ENCODE peak calls at places on chromosomes 13 and 19, in seven cellular contexts. One of them, this sample, is unnamed.

GRCh38 chr13:28548872-28549271 is 53.9 kb upstream of the FLT1 start:
- DNase-seq in stimulated activated CD4-positive, alpha-beta T cell treated with anti-CD3 and anti-CD28 coated beads, Interleukin-4, amount 100 ng/mL, for 4 hours: no peak
- DNase-seq in heart right ventricle: no peak
- DNase-seq in NCI-H2029 treated with DMSO at 0.1 percent for 48 hours: no peak
- DNase-seq in naive thymus-derived CD8-positive, alpha-beta T cell: no peak
- DNase-seq in epithelial cell of proximal tubule: no peak
- DNase-seq in NCI-H2171 treated with DMSO at 0.1 percent for 48 hours: no peak
- DNase-seq in this sample: no peak

GRCh38 chr19:44758596-44758995 is 10.1 kb downstream of the BCL3 start:
- DNase-seq in heart right ventricle: peak; percentile 42
- DNase-seq in stimulated activated CD4-positive, alpha-beta T cell treated with anti-CD3 and anti-CD28 coated beads, Interleukin-4, amount 100 ng/mL, for 4 hours: no peak
- DNase-seq in NCI-H2029 treated with DMSO at 0.1 percent for 48 hours: no peak
- DNase-seq in NCI-H2171 treated with DMSO at 0.1 percent for 48 hours: no peak
- DNase-seq in naive thymus-derived CD8-positive, alpha-beta T cell: no peak
- DNase-seq in epithelial cell of proximal tubule: no peak
- DNase-seq in this sample: peak; percentile 34

GRCh38 chr13:59229861-59230260 is 933.9 kb downstream of the DIAPH3 start:
- DNase-seq in NCI-H2171 treated with DMSO at 0.1 percent for 48 hours: no peak
- DNase-seq in NCI-H2029 treated with DMSO at 0.1 percent for 48 hours: no peak
- DNase-seq in naive thymus-derived CD8-positive, alpha-beta T cell: no peak
- DNase-seq in epithelial cell of proximal tubule: no peak
- DNase-seq in stimulated activated CD4-positive, alpha-beta T cell treated with anti-CD3 and anti-CD28 coated beads, Interleukin-4, amount 100 ng/mL, for 4 hours: no peak
- DNase-seq in heart right ventricle: no peak
- DNase-seq in this sample: no peak

GRCh38 chr13:26485786-26486185 is 71.7 kb upstream of the WASF3 start:
- DNase-seq in stimulated activated CD4-positive, alpha-beta T cell treated with anti-CD3 and anti-CD28 coated beads, Interleukin-4, amount 100 ng/mL, for 4 hours: no peak
- DNase-seq in NCI-H2171 treated with DMSO at 0.1 percent for 48 hours: no peak
- DNase-seq in NCI-H2029 treated with DMSO at 0.1 percent for 48 hours: no peak
- DNase-seq in heart right ventricle: no peak
- DNase-seq in naive thymus-derived CD8-positive, alpha-beta T cell: no peak
- DNase-seq in epithelial cell of proximal tubule: no peak
- DNase-seq in this sample: no peak

GRCh38 chr19:17001603-17002183 is 24.9 kb downstream of the CPAMD8 start:
- DNase-seq in epithelial cell of proximal tubule: no peak
- DNase-seq in naive thymus-derived CD8-positive, alpha-beta T cell: peak; percentile 93
- DNase-seq in NCI-H2029 treated with DMSO at 0.1 percent for 48 hours: no peak
- DNase-seq in heart right ventricle: no peak
- DNase-seq in stimulated activated CD4-positive, alpha-beta T cell treated with anti-CD3 and anti-CD28 coated beads, Interleukin-4, amount 100 ng/mL, for 4 hours: peak; percentile 70
- DNase-seq in NCI-H2171 treated with DMSO at 0.1 percent for 48 hours: no peak
- DNase-seq in this sample: no peak

GRCh38 chr13:96940961-96941360 is 53.3 kb downstream of the OXGR1 start:
- DNase-seq in NCI-H2171 treated with DMSO at 0.1 percent for 48 hours: no peak
- DNase-seq in stimulated activated CD4-positive, alpha-beta T cell treated with anti-CD3 and anti-CD28 coated beads, Interleukin-4, amount 100 ng/mL, for 4 hours: no peak
- DNase-seq in NCI-H2029 treated with DMSO at 0.1 percent for 48 hours: no peak
- DNase-seq in epithelial cell of proximal tubule: no peak
- DNase-seq in naive thymus-derived CD8-positive, alpha-beta T cell: no peak
- DNase-seq in heart right ventricle: no peak
- DNase-seq in this sample: no peak

GRCh38 chr19:33005440-33005839 is 33.4 kb downstream of the FAAP24 start:
- DNase-seq in heart right ventricle: no peak
- DNase-seq in NCI-H2171 treated with DMSO at 0.1 percent for 48 hours: peak; percentile 69
- DNase-seq in naive thymus-derived CD8-positive, alpha-beta T cell: no peak
- DNase-seq in epithelial cell of proximal tubule: no peak
- DNase-seq in NCI-H2029 treated with DMSO at 0.1 percent for 48 hours: peak; percentile 67
- DNase-seq in stimulated activated CD4-positive, alpha-beta T cell treated with anti-CD3 and anti-CD28 coated beads, Interleukin-4, amount 100 ng/mL, for 4 hours: no peak
- DNase-seq in this sample: no peak

GRCh38 chr13:79108914-79109643 is 297.0 kb downstream of the RBM26 start:
- DNase-seq in NCI-H2029 treated with DMSO at 0.1 percent for 48 hours: peak; percentile 68
- DNase-seq in stimulated activated CD4-positive, alpha-beta T cell treated with anti-CD3 and anti-CD28 coated beads, Interleukin-4, amount 100 ng/mL, for 4 hours: no peak
- DNase-seq in NCI-H2171 treated with DMSO at 0.1 percent for 48 hours: peak; percentile 75
- DNase-seq in epithelial cell of proximal tubule: no peak
- DNase-seq in heart right ventricle: no peak
- DNase-seq in naive thymus-derived CD8-positive, alpha-beta T cell: no peak
- DNase-seq in this sample: peak; percentile 26

GRCh38 chr13:94617389-94618000 is 15.8 kb downstream of the GPR180 start:
- DNase-seq in naive thymus-derived CD8-positive, alpha-beta T cell: peak; percentile 29
- DNase-seq in NCI-H2029 treated with DMSO at 0.1 percent for 48 hours: no peak
- DNase-seq in heart right ventricle: no peak
- DNase-seq in epithelial cell of proximal tubule: no peak
- DNase-seq in NCI-H2171 treated with DMSO at 0.1 percent for 48 hours: peak; percentile 60
- DNase-seq in stimulated activated CD4-positive, alpha-beta T cell treated with anti-CD3 and anti-CD28 coated beads, Interleukin-4, amount 100 ng/mL, for 4 hours: no peak
- DNase-seq in this sample: peak; percentile 80

GRCh38 chr19:43755256-43755801 is 567 bp upstream of the SMG9 start:
- DNase-seq in NCI-H2171 treated with DMSO at 0.1 percent for 48 hours: peak; percentile 84
- DNase-seq in heart right ventricle: peak; percentile 86
- DNase-seq in NCI-H2029 treated with DMSO at 0.1 percent for 48 hours: peak; percentile 83
- DNase-seq in epithelial cell of proximal tubule: no peak
- DNase-seq in naive thymus-derived CD8-positive, alpha-beta T cell: peak; percentile 60
- DNase-seq in stimulated activated CD4-positive, alpha-beta T cell treated with anti-CD3 and anti-CD28 coated beads, Interleukin-4, amount 100 ng/mL, for 4 hours: peak; percentile 75
- DNase-seq in this sample: peak; percentile 85

GRCh38 chr19:55075366-55075998 is at the start of gene EPS8L1:
- DNase-seq in NCI-H2029 treated with DMSO at 0.1 percent for 48 hours: no peak
- DNase-seq in epithelial cell of proximal tubule: no peak
- DNase-seq in heart right ventricle: no peak
- DNase-seq in stimulated activated CD4-positive, alpha-beta T cell treated with anti-CD3 and anti-CD28 coated beads, Interleukin-4, amount 100 ng/mL, for 4 hours: no peak
- DNase-seq in naive thymus-derived CD8-positive, alpha-beta T cell: no peak
- DNase-seq in NCI-H2171 treated with DMSO at 0.1 percent for 48 hours: no peak
- DNase-seq in this sample: no peak

GRCh38 chr13:112972258-112972657 is 3.2 kb downstream of the MCF2L start:
- DNase-seq in naive thymus-derived CD8-positive, alpha-beta T cell: no peak
- DNase-seq in NCI-H2029 treated with DMSO at 0.1 percent for 48 hours: no peak
- DNase-seq in heart right ventricle: no peak
- DNase-seq in epithelial cell of proximal tubule: no peak
- DNase-seq in NCI-H2171 treated with DMSO at 0.1 percent for 48 hours: no peak
- DNase-seq in stimulated activated CD4-positive, alpha-beta T cell treated with anti-CD3 and anti-CD28 coated beads, Interleukin-4, amount 100 ng/mL, for 4 hours: no peak
- DNase-seq in this sample: no peak

GRCh38 chr13:102244617-102245227 is 157.1 kb downstream of the FGF14 start:
- DNase-seq in stimulated activated CD4-positive, alpha-beta T cell treated with anti-CD3 and anti-CD28 coated beads, Interleukin-4, amount 100 ng/mL, for 4 hours: no peak
- DNase-seq in naive thymus-derived CD8-positive, alpha-beta T cell: no peak
- DNase-seq in NCI-H2171 treated with DMSO at 0.1 percent for 48 hours: no peak
- DNase-seq in epithelial cell of proximal tubule: no peak
- DNase-seq in heart right ventricle: no peak
- DNase-seq in NCI-H2029 treated with DMSO at 0.1 percent for 48 hours: no peak
- DNase-seq in this sample: no peak

GRCh38 chr19:34985249-34986022 is 14.7 kb upstream of the GRAMD1A start:
- DNase-seq in epithelial cell of proximal tubule: no peak
- DNase-seq in stimulated activated CD4-positive, alpha-beta T cell treated with anti-CD3 and anti-CD28 coated beads, Interleukin-4, amount 100 ng/mL, for 4 hours: no peak
- DNase-seq in naive thymus-derived CD8-positive, alpha-beta T cell: no peak
- DNase-seq in NCI-H2029 treated with DMSO at 0.1 percent for 48 hours: no peak
- DNase-seq in NCI-H2171 treated with DMSO at 0.1 percent for 48 hours: no peak
- DNase-seq in heart right ventricle: peak; percentile 78
- DNase-seq in this sample: peak; percentile 51

GRCh38 chr13:100566543-100566942 is 22.0 kb downstream of the GGACT start:
- DNase-seq in epithelial cell of proximal tubule: peak; percentile 45
- DNase-seq in heart right ventricle: no peak
- DNase-seq in NCI-H2029 treated with DMSO at 0.1 percent for 48 hours: no peak
- DNase-seq in naive thymus-derived CD8-positive, alpha-beta T cell: no peak
- DNase-seq in NCI-H2171 treated with DMSO at 0.1 percent for 48 hours: no peak
- DNase-seq in stimulated activated CD4-positive, alpha-beta T cell treated with anti-CD3 and anti-CD28 coated beads, Interleukin-4, amount 100 ng/mL, for 4 hours: no peak
- DNase-seq in this sample: no peak

GRCh38 chr13:80338781-80339577 is 1.9 kb downstream of the SPRY2 start:
- DNase-seq in heart right ventricle: peak; percentile 78
- DNase-seq in epithelial cell of proximal tubule: no peak
- DNase-seq in NCI-H2171 treated with DMSO at 0.1 percent for 48 hours: no peak
- DNase-seq in NCI-H2029 treated with DMSO at 0.1 percent for 48 hours: no peak
- DNase-seq in naive thymus-derived CD8-positive, alpha-beta T cell: no peak
- DNase-seq in stimulated activated CD4-positive, alpha-beta T cell treated with anti-CD3 and anti-CD28 coated beads, Interleukin-4, amount 100 ng/mL, for 4 hours: no peak
- DNase-seq in this sample: no peak

GRCh38 chr13:83325454-83325853 is 556.8 kb downstream of the SLITRK1 start:
- DNase-seq in epithelial cell of proximal tubule: no peak
- DNase-seq in naive thymus-derived CD8-positive, alpha-beta T cell: no peak
- DNase-seq in NCI-H2029 treated with DMSO at 0.1 percent for 48 hours: no peak
- DNase-seq in heart right ventricle: no peak
- DNase-seq in NCI-H2171 treated with DMSO at 0.1 percent for 48 hours: no peak
- DNase-seq in stimulated activated CD4-positive, alpha-beta T cell treated with anti-CD3 and anti-CD28 coated beads, Interleukin-4, amount 100 ng/mL, for 4 hours: no peak
- DNase-seq in this sample: no peak

GRCh38 chr19:16071072-16071691 is 5.1 kb upstream of the TPM4 start:
- DNase-seq in naive thymus-derived CD8-positive, alpha-beta T cell: no peak
- DNase-seq in heart right ventricle: no peak
- DNase-seq in NCI-H2171 treated with DMSO at 0.1 percent for 48 hours: no peak
- DNase-seq in epithelial cell of proximal tubule: no peak
- DNase-seq in stimulated activated CD4-positive, alpha-beta T cell treated with anti-CD3 and anti-CD28 coated beads, Interleukin-4, amount 100 ng/mL, for 4 hours: no peak
- DNase-seq in NCI-H2029 treated with DMSO at 0.1 percent for 48 hours: no peak
- DNase-seq in this sample: no peak

GRCh38 chr13:79913141-79913827 is 427.6 kb downstream of the SPRY2 start:
- DNase-seq in NCI-H2171 treated with DMSO at 0.1 percent for 48 hours: no peak
- DNase-seq in heart right ventricle: no peak
- DNase-seq in epithelial cell of proximal tubule: no peak
- DNase-seq in naive thymus-derived CD8-positive, alpha-beta T cell: no peak
- DNase-seq in stimulated activated CD4-positive, alpha-beta T cell treated with anti-CD3 and anti-CD28 coated beads, Interleukin-4, amount 100 ng/mL, for 4 hours: no peak
- DNase-seq in NCI-H2029 treated with DMSO at 0.1 percent for 48 hours: no peak
- DNase-seq in this sample: peak; percentile 19

GRCh38 chr19:15702590-15702930 is 25.3 kb upstream of the OR10H2 start:
- DNase-seq in NCI-H2029 treated with DMSO at 0.1 percent for 48 hours: peak; percentile 94
- DNase-seq in epithelial cell of proximal tubule: no peak
- DNase-seq in stimulated activated CD4-positive, alpha-beta T cell treated with anti-CD3 and anti-CD28 coated beads, Interleukin-4, amount 100 ng/mL, for 4 hours: no peak
- DNase-seq in heart right ventricle: peak; percentile 83
- DNase-seq in naive thymus-derived CD8-positive, alpha-beta T cell: peak; percentile 36
- DNase-seq in NCI-H2171 treated with DMSO at 0.1 percent for 48 hours: peak; percentile 88
- DNase-seq in this sample: peak; percentile 75

This sample was measured in NCI-H82.